ENCODE peak calls at places on chromosomes 3 and 15, in five cellular contexts. One of them, this sample, is unnamed.

GRCh38 chr15:73717206-73717605 is 33.0 kb downstream of the CD276 start:
- ATAC-seq in left ventricle myocardium superior: no peak
- ATAC-seq in Panc1: no peak
- ATAC-seq in CD4-positive, alpha-beta T cell: no peak
- ATAC-seq in heart left ventricle: no peak
- ATAC-seq in this sample: no peak

GRCh38 chr3:72185549-72186484 is 400.9 kb upstream of the PROK2 start:
- ATAC-seq in CD4-positive, alpha-beta T cell: no peak
- ATAC-seq in left ventricle myocardium superior: no peak
- ATAC-seq in Panc1: no peak
- ATAC-seq in heart left ventricle: no peak
- ATAC-seq in this sample: peak

GRCh38 chr3:113277414-113277813 is 66.1 kb downstream of the BOC start:
- ATAC-seq in left ventricle myocardium superior: no peak
- ATAC-seq in heart left ventricle: no peak
- ATAC-seq in Panc1: no peak
- ATAC-seq in CD4-positive, alpha-beta T cell: no peak
- ATAC-seq in this sample: no peak

GRCh38 chr3:133461291-133461690 is 61.4 kb downstream of the BFSP2 start:
- ATAC-seq in CD4-positive, alpha-beta T cell: no peak
- ATAC-seq in heart left ventricle: no peak
- ATAC-seq in Panc1: peak
- ATAC-seq in left ventricle myocardium superior: no peak
- ATAC-seq in this sample: peak

GRCh38 chr3:71328917-71329316 is 254.6 kb downstream of the FOXP1 start:
- ATAC-seq in CD4-positive, alpha-beta T cell: no peak
- ATAC-seq in left ventricle myocardium superior: no peak
- ATAC-seq in heart left ventricle: no peak
- ATAC-seq in Panc1: no peak
- ATAC-seq in this sample: no peak

GRCh38 chr3:197406266-197406665 is 107.9 kb upstream of the DLG1 start:
- ATAC-seq in Panc1: peak
- ATAC-seq in CD4-positive, alpha-beta T cell: no peak
- ATAC-seq in heart left ventricle: no peak
- ATAC-seq in left ventricle myocardium superior: peak
- ATAC-seq in this sample: peak

GRCh38 chr3:107272471-107272870 is 104.8 kb upstream of the CCDC54 start:
- ATAC-seq in left ventricle myocardium superior: no peak
- ATAC-seq in heart left ventricle: no peak
- ATAC-seq in CD4-positive, alpha-beta T cell: no peak
- ATAC-seq in Panc1: no peak
- ATAC-seq in this sample: no peak

GRCh38 chr3:115204470-115204869 is 57.4 kb upstream of the ZBTB20 start:
- ATAC-seq in Panc1: no peak
- ATAC-seq in left ventricle myocardium superior: no peak
- ATAC-seq in CD4-positive, alpha-beta T cell: no peak
- ATAC-seq in heart left ventricle: no peak
- ATAC-seq in this sample: no peak

GRCh38 chr15:85047271-85047948 is 65.8 kb downstream of the PDE8A start:
- ATAC-seq in left ventricle myocardium superior: peak
- ATAC-seq in heart left ventricle: peak
- ATAC-seq in CD4-positive, alpha-beta T cell: peak
- ATAC-seq in Panc1: peak
- ATAC-seq in this sample: peak

GRCh38 chr15:36617529-36618196 is 38.2 kb downstream of the CDIN1 start:
- ATAC-seq in Panc1: no peak
- ATAC-seq in left ventricle myocardium superior: no peak
- ATAC-seq in heart left ventricle: no peak
- ATAC-seq in CD4-positive, alpha-beta T cell: no peak
- ATAC-seq in this sample: no peak

GRCh38 chr15:28003302-28004037 is 95.6 kb downstream of the OCA2 start:
- ATAC-seq in Panc1: no peak
- ATAC-seq in heart left ventricle: no peak
- ATAC-seq in left ventricle myocardium superior: no peak
- ATAC-seq in CD4-positive, alpha-beta T cell: no peak
- ATAC-seq in this sample: no peak

GRCh38 chr3:149454746-149455145 is 19.8 kb upstream of the TM4SF4 start:
- ATAC-seq in heart left ventricle: no peak
- ATAC-seq in Panc1: no peak
- ATAC-seq in left ventricle myocardium superior: no peak
- ATAC-seq in CD4-positive, alpha-beta T cell: no peak
- ATAC-seq in this sample: no peak

GRCh38 chr3:141663993-141664392 is 74.1 kb upstream of the RNF7 start:
- ATAC-seq in Panc1: no peak
- ATAC-seq in CD4-positive, alpha-beta T cell: no peak
- ATAC-seq in left ventricle myocardium superior: no peak
- ATAC-seq in heart left ventricle: no peak
- ATAC-seq in this sample: no peak

GRCh38 chr3:165837058-165837525 is at the start of gene BCHE:
- ATAC-seq in heart left ventricle: no peak
- ATAC-seq in Panc1: peak
- ATAC-seq in CD4-positive, alpha-beta T cell: no peak
- ATAC-seq in left ventricle myocardium superior: peak
- ATAC-seq in this sample: peak